ENCODE peak calls at places on chromosomes 6 and 20, in nine cellular contexts. B, V, A, R, P, I, X, L and N are unnamed samples.

GRCh38 chr6:166253277-166254229 is 54.6 kb downstream of the PRR18 start:
- DNase-seq in B (peak; percentile 32), V (no peak), A (peak; percentile 35), R (peak; percentile 91), P (no peak), I (peak; percentile 34), X (peak; percentile 44), L (no peak), N (peak; percentile 80)

GRCh38 chr6:43807228-43808061 is 37.4 kb downstream of the VEGFA start:
- DNase-seq in B (peak; percentile 70), V (no peak), A (peak; percentile 96), R (no peak), P (no peak), I (peak; percentile 77), X (no peak), L (no peak), N (peak; percentile 32)

GRCh38 chr6:113758725-113759576 is 98.2 kb upstream of the MARCKS start:
- DNase-seq in B (no peak), V (no peak), A (no peak), R (no peak), P (no peak), I (no peak), X (no peak), L (no peak), N (no peak)

GRCh38 chr6:23728707-23729106 is 397.3 kb upstream of the NRSN1 start:
- DNase-seq in B (peak; percentile 55), V (no peak), A (no peak), R (peak; percentile 57), P (no peak), I (no peak), X (no peak), L (no peak), N (no peak)

GRCh38 chr20:18645196-18645745 is 57.4 kb downstream of the DTD1 start:
- DNase-seq in B (no peak), V (no peak), A (no peak), R (no peak), P (no peak), I (no peak), X (no peak), L (no peak), N (no peak)

GRCh38 chr20:36472656-36473071 is 68.7 kb upstream of the MYL9 start:
- DNase-seq in B (peak; percentile 75), V (no peak), A (peak; percentile 43), R (peak; percentile 93), P (no peak), I (peak; percentile 57), X (peak; percentile 55), L (no peak), N (peak; percentile 30)

GRCh38 chr20:63708301-63709148 is 686 bp downstream of the ZGPAT start:
- DNase-seq in B (peak; percentile 47), V (peak; percentile 66), A (peak; percentile 18), R (peak; percentile 62), P (no peak), I (peak; percentile 25), X (no peak), L (no peak), N (peak; percentile 54)

GRCh38 chr20:24506146-24506545 is 36.7 kb downstream of the SYNDIG1 start:
- DNase-seq in B (no peak), V (no peak), A (no peak), R (no peak), P (no peak), I (no peak), X (no peak), L (no peak), N (no peak)

GRCh38 chr20:50283370-50283769 is 92.7 kb downstream of the CEBPB start:
- DNase-seq in B (no peak), V (peak; percentile 66), A (no peak), R (no peak), P (no peak), I (peak; percentile 9), X (no peak), L (no peak), N (no peak)

GRCh38 chr6:109783245-109783990 is 92.3 kb downstream of the FIG4 start:
- DNase-seq in B (no peak), V (no peak), A (no peak), R (peak; percentile 74), P (no peak), I (no peak), X (no peak), L (no peak), N (peak; percentile 76)

GRCh38 chr20:49343246-49343645 is 65.4 kb upstream of the ZNFX1 start:
- DNase-seq in B (no peak), V (no peak), A (no peak), R (peak; percentile 64), P (no peak), I (no peak), X (no peak), L (no peak), N (no peak)

GRCh38 chr6:111119550-111120329 is 32.4 kb downstream of the SLC16A10 start:
- DNase-seq in B (no peak), V (no peak), A (no peak), R (no peak), P (no peak), I (no peak), X (no peak), L (no peak), N (no peak)

GRCh38 chr20:17568045-17568788 is 1.7 kb upstream of the DSTN start:
- DNase-seq in B (peak; percentile 6), V (peak; percentile 62), A (no peak), R (no peak), P (no peak), I (no peak), X (no peak), L (no peak), N (no peak)

GRCh38 chr6:79750806-79751205 is 119.7 kb downstream of the SH3BGRL2 start:
- DNase-seq in B (no peak), V (no peak), A (no peak), R (no peak), P (no peak), I (no peak), X (no peak), L (no peak), N (peak; percentile 64)

GRCh38 chr6:139262519-139263300 is 29.1 kb downstream of the TXLNB start:
- DNase-seq in B (no peak), V (no peak), A (no peak), R (no peak), P (no peak), I (no peak), X (no peak), L (peak; percentile 55), N (no peak)

GRCh38 chr6:129502261-129502660 is 207.7 kb downstream of the ARHGAP18 start:
- DNase-seq in B (no peak), V (no peak), A (no peak), R (no peak), P (no peak), I (no peak), X (no peak), L (peak; percentile 56), N (no peak)

GRCh38 chr6:29680416-29680815 is 536 bp downstream of the ZFP57 start:
- DNase-seq in B (no peak), V (no peak), A (no peak), R (no peak), P (no peak), I (no peak), X (no peak), L (no peak), N (no peak)

GRCh38 chr6:29681811-29682210 is 859 bp upstream of the ZFP57 start:
- DNase-seq in B (no peak), V (no peak), A (no peak), R (no peak), P (no peak), I (no peak), X (no peak), L (no peak), N (no peak)

GRCh38 chr6:29678114-29678513 is 2.8 kb downstream of the ZFP57 start:
- DNase-seq in B (no peak), V (no peak), A (no peak), R (no peak), P (no peak), I (no peak), X (no peak), L (no peak), N (no peak)

GRCh38 chr6:29680904-29681303 is at the start of gene ZFP57:
- DNase-seq in B (no peak), V (no peak), A (no peak), R (no peak), P (no peak), I (no peak), X (no peak), L (no peak), N (no peak)

GRCh38 chr6:29679962-29680361 is 990 bp downstream of the ZFP57 start:
- DNase-seq in B (no peak), V (no peak), A (no peak), R (no peak), P (no peak), I (no peak), X (no peak), L (no peak), N (no peak)
- H3K4me1 ChIP-seq in B (no peaks in the 10 kb centered on the region), V (no peaks in the 10 kb centered on the region), A (no peaks in the 10 kb centered on the region), R (peaks cover 9% of the 10 kb centered on the region), P (no peaks in the 10 kb centered on the region), I (no peaks in the 10 kb centered on the region), X (no peaks in the 10 kb centered on the region), L (no peaks in the 10 kb centered on the region), N (peaks cover 6% of the 10 kb centered on the region)

GRCh38 chr6:130788954-130789353 is 38.3 kb upstream of the SMLR1 start:
- DNase-seq in B (no peak), V (no peak), A (no peak), R (no peak), P (no peak), I (no peak), X (no peak), L (no peak), N (no peak)
- TF ChIP-seq CTCF in B (no peak), V (no peak), A (no peak), R (peak; percentile 42), P (no peak), I (no peak), X (no peak), L (no peak), N (no peak)

GRCh38 chr6:34564181-34564580 is 8.1 kb upstream of the SPDEF start:
- DNase-seq in B (no peak), V (no peak), A (no peak), R (no peak), P (no peak), I (no peak), X (no peak), L (no peak), N (no peak)
- H3K27me3 ChIP-seq in B (no peaks in the 10 kb centered on the region), V (peaks cover 54% of the 10 kb centered on the region), A (no peaks in the 10 kb centered on the region), R (no peaks in the 10 kb centered on the region), P (no peaks in the 10 kb centered on the region), I (peaks cover 15% of the 10 kb centered on the region), X (peaks cover 64% of the 10 kb centered on the region), L (no peaks in the 10 kb centered on the region), N (no peaks in the 10 kb centered on the region)

DNA sequence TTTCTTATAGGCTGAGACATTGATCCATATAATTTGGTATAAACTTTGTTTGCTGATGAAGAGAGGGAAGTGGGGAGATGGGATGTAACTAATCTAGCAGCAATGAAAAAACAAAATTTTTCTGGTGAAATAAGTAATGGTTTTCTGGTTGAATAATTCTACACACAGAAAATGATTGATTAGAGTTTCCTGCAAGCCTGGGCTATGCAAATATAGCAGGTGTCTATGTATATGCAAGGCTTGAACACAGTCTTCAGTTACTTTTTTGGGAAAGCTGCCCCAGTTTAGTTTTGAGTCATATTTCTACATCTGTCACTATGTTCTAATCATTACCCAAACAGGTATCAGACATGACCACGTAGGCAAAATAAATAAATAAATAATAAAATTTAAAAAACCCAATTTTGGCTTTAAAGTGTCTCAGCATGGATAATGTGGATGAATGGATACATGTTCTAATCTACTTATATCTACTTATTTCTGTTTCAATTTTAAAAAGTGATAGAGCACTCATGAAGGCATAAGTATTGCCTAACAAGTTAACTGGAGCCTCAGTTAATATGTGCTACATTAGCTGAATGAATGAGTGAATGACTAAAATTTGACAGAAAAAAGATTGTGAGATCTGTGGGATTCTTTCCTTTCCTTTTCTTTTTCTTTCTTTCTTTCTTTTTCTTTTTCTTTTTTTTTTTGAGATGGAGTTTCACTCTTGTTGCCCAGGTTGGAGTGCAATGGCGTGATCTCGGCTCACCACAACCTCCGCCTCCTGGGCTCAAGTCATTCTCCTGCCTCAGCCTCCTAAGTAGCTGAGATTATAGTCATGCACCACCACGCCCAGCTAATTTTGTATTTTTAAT is 37.2 kb upstream of the TFB1M start:
- DNase-seq in B (no peak), V (no peak), A (no peak), R (no peak), P (no peak), I (no peak), X (no peak), L (no peak), N (no peak)
- H3K4me1 ChIP-seq in B (no peaks in the 10 kb centered on the region), V (no peaks in the 10 kb centered on the region), A (no peaks in the 10 kb centered on the region), R (no peaks in the 10 kb centered on the region), P (no peaks in the 10 kb centered on the region), I (no peaks in the 10 kb centered on the region), X (no peaks in the 10 kb centered on the region), L (no peaks in the 10 kb centered on the region), N (no peaks in the 10 kb centered on the region)